ENCODE peak calls at places on chromosomes 16 and 17, in six cellular contexts. One of them, this sample, is unnamed.

GRCh38 chr16:23836404-23837291 is 865 bp downstream of the PRKCB start:
- DNase-seq in aorta: peak
- DNase-seq in CD4-positive, alpha-beta T cell: peak
- DNase-seq in cerebellar cortex: no peak
- DNase-seq in SJSA1: peak
- DNase-seq in RWPE1: no peak
- DNase-seq in this sample: no peak

GRCh38 chr16:9597967-9598730 is 506.7 kb downstream of the HAPSTR1 start:
- DNase-seq in aorta: no peak
- DNase-seq in CD4-positive, alpha-beta T cell: no peak
- DNase-seq in cerebellar cortex: peak
- DNase-seq in SJSA1: no peak
- DNase-seq in RWPE1: no peak
- DNase-seq in this sample: no peak

GRCh38 chr17:61966201-61966600 is 38.4 kb upstream of the INTS2 start:
- DNase-seq in aorta: no peak
- DNase-seq in CD4-positive, alpha-beta T cell: no peak
- DNase-seq in cerebellar cortex: no peak
- DNase-seq in SJSA1: no peak
- DNase-seq in RWPE1: no peak
- DNase-seq in this sample: no peak

GRCh38 chr17:6671431-6671830 is 19.9 kb downstream of the C17orf100 start:
- DNase-seq in aorta: no peak
- DNase-seq in CD4-positive, alpha-beta T cell: no peak
- DNase-seq in cerebellar cortex: no peak
- DNase-seq in SJSA1: no peak
- DNase-seq in RWPE1: no peak
- DNase-seq in this sample: no peak

GRCh38 chr16:86553356-86553755 is 1.7 kb downstream of the MTHFSD start:
- DNase-seq in aorta: no peak
- DNase-seq in CD4-positive, alpha-beta T cell: no peak
- DNase-seq in cerebellar cortex: no peak
- DNase-seq in SJSA1: no peak
- DNase-seq in RWPE1: no peak
- DNase-seq in this sample: no peak

GRCh38 chr16:361341-361871 is 8.9 kb upstream of the AXIN1 start:
- DNase-seq in aorta: no peak
- DNase-seq in CD4-positive, alpha-beta T cell: no peak
- DNase-seq in cerebellar cortex: no peak
- DNase-seq in SJSA1: no peak
- DNase-seq in RWPE1: no peak
- DNase-seq in this sample: no peak

GRCh38 chr17:58232707-58233156 is 5.7 kb upstream of the LPO start:
- DNase-seq in aorta: no peak
- DNase-seq in CD4-positive, alpha-beta T cell: no peak
- DNase-seq in cerebellar cortex: no peak
- DNase-seq in SJSA1: no peak
- DNase-seq in RWPE1: no peak
- DNase-seq in this sample: no peak

GRCh38 chr16:4081577-4082021 is 34.6 kb downstream of the ADCY9 start:
- DNase-seq in aorta: no peak
- DNase-seq in CD4-positive, alpha-beta T cell: no peak
- DNase-seq in cerebellar cortex: no peak
- DNase-seq in SJSA1: no peak
- DNase-seq in RWPE1: no peak
- DNase-seq in this sample: no peak

GRCh38 chr16:79296491-79296890 is 304.0 kb downstream of the MAF start:
- DNase-seq in aorta: no peak
- DNase-seq in CD4-positive, alpha-beta T cell: no peak
- DNase-seq in cerebellar cortex: no peak
- DNase-seq in SJSA1: no peak
- DNase-seq in RWPE1: no peak
- DNase-seq in this sample: no peak

GRCh38 chr17:46262271-46262670 is 32.7 kb upstream of the LRRC37A start:
- DNase-seq in aorta: no peak
- DNase-seq in CD4-positive, alpha-beta T cell: no peak
- DNase-seq in cerebellar cortex: no peak
- DNase-seq in SJSA1: no peak
- DNase-seq in RWPE1: no peak
- DNase-seq in this sample: no peak

GRCh38 chr17:38606646-38607611 is 1.2 kb upstream of the SRCIN1 start:
- DNase-seq in aorta: no peak
- DNase-seq in CD4-positive, alpha-beta T cell: no peak
- DNase-seq in cerebellar cortex: peak
- DNase-seq in SJSA1: no peak
- DNase-seq in RWPE1: no peak
- DNase-seq in this sample: peak

GRCh38 chr16:87702325-87702811 is 63.4 kb downstream of the KLHDC4 start:
- DNase-seq in aorta: no peak
- DNase-seq in CD4-positive, alpha-beta T cell: no peak
- DNase-seq in cerebellar cortex: peak
- DNase-seq in SJSA1: no peak
- DNase-seq in RWPE1: no peak
- DNase-seq in this sample: no peak